ENCODE peak calls at places on chromosomes 7 and 10, in nine cellular contexts. One of them, this sample, is unnamed.

GRCh38 chr10:85641479-85641967 is 725.1 kb downstream of the GRID1 start:
- DNase-seq in body of pancreas: no peak
- DNase-seq in CD4-positive, alpha-beta T cell: no peak
- DNase-seq in cardiac muscle cell: no peak
- DNase-seq in tibial nerve: no peak
- DNase-seq in heart left ventricle: no peak
- DNase-seq in heart right ventricle: no peak
- DNase-seq in CD8-positive, alpha-beta memory T cell: no peak
- DNase-seq in gastrocnemius medialis: no peak
- DNase-seq in this sample: no peak

GRCh38 chr7:68364871-68365625 is 1233.2 kb upstream of the AUTS2 start:
- DNase-seq in body of pancreas: no peak
- DNase-seq in CD4-positive, alpha-beta T cell: no peak
- DNase-seq in cardiac muscle cell: no peak
- DNase-seq in tibial nerve: no peak
- DNase-seq in heart left ventricle: no peak
- DNase-seq in heart right ventricle: no peak
- DNase-seq in CD8-positive, alpha-beta memory T cell: no peak
- DNase-seq in gastrocnemius medialis: no peak
- DNase-seq in this sample: no peak

GRCh38 chr10:62858364-62858763 is 42.2 kb upstream of the EGR2 start:
- DNase-seq in body of pancreas: no peak
- DNase-seq in CD4-positive, alpha-beta T cell: no peak
- DNase-seq in cardiac muscle cell: peak
- DNase-seq in tibial nerve: no peak
- DNase-seq in heart left ventricle: peak
- DNase-seq in heart right ventricle: peak
- DNase-seq in CD8-positive, alpha-beta memory T cell: no peak
- DNase-seq in gastrocnemius medialis: no peak
- DNase-seq in this sample: no peak

GRCh38 chr7:27547401-27547800 is 115.3 kb downstream of the HIBADH start:
- DNase-seq in body of pancreas: no peak
- DNase-seq in CD4-positive, alpha-beta T cell: no peak
- DNase-seq in cardiac muscle cell: peak
- DNase-seq in tibial nerve: no peak
- DNase-seq in heart left ventricle: no peak
- DNase-seq in heart right ventricle: no peak
- DNase-seq in CD8-positive, alpha-beta memory T cell: no peak
- DNase-seq in gastrocnemius medialis: no peak
- DNase-seq in this sample: no peak

GRCh38 chr10:5442056-5442989 is 30.0 kb downstream of the NET1 start:
- DNase-seq in body of pancreas: peak
- DNase-seq in CD4-positive, alpha-beta T cell: no peak
- DNase-seq in cardiac muscle cell: peak
- DNase-seq in tibial nerve: no peak
- DNase-seq in heart left ventricle: no peak
- DNase-seq in heart right ventricle: peak
- DNase-seq in CD8-positive, alpha-beta memory T cell: peak
- DNase-seq in gastrocnemius medialis: no peak
- DNase-seq in this sample: no peak

GRCh38 chr7:739455-739963 is 12.4 kb upstream of the PRKAR1B start:
- DNase-seq in body of pancreas: no peak
- DNase-seq in CD4-positive, alpha-beta T cell: no peak
- DNase-seq in cardiac muscle cell: no peak
- DNase-seq in tibial nerve: no peak
- DNase-seq in heart left ventricle: no peak
- DNase-seq in heart right ventricle: no peak
- DNase-seq in CD8-positive, alpha-beta memory T cell: no peak
- DNase-seq in gastrocnemius medialis: no peak
- DNase-seq in this sample: no peak

GRCh38 chr7:34104120-34104519 is 198.8 kb downstream of the BMPER start:
- DNase-seq in body of pancreas: no peak
- DNase-seq in CD4-positive, alpha-beta T cell: no peak
- DNase-seq in cardiac muscle cell: no peak
- DNase-seq in tibial nerve: no peak
- DNase-seq in heart left ventricle: no peak
- DNase-seq in heart right ventricle: no peak
- DNase-seq in CD8-positive, alpha-beta memory T cell: no peak
- DNase-seq in gastrocnemius medialis: no peak
- DNase-seq in this sample: no peak

GRCh38 chr7:129502708-129503685 is 666 bp downstream of the SMKR1 start:
- DNase-seq in body of pancreas: no peak
- DNase-seq in CD4-positive, alpha-beta T cell: no peak
- DNase-seq in cardiac muscle cell: no peak
- DNase-seq in tibial nerve: no peak
- DNase-seq in heart left ventricle: no peak
- DNase-seq in heart right ventricle: no peak
- DNase-seq in CD8-positive, alpha-beta memory T cell: peak
- DNase-seq in gastrocnemius medialis: no peak
- DNase-seq in this sample: no peak

GRCh38 chr7:45917658-45918057 is 3.4 kb downstream of the IGFBP3 start:
- DNase-seq in body of pancreas: peak
- DNase-seq in CD4-positive, alpha-beta T cell: peak
- DNase-seq in cardiac muscle cell: peak
- DNase-seq in tibial nerve: peak
- DNase-seq in heart left ventricle: peak
- DNase-seq in heart right ventricle: peak
- DNase-seq in CD8-positive, alpha-beta memory T cell: peak
- DNase-seq in gastrocnemius medialis: peak
- DNase-seq in this sample: peak

GRCh38 chr7:11985971-11986370 is 154.0 kb upstream of the THSD7A start:
- DNase-seq in body of pancreas: no peak
- DNase-seq in CD4-positive, alpha-beta T cell: no peak
- DNase-seq in cardiac muscle cell: no peak
- DNase-seq in tibial nerve: no peak
- DNase-seq in heart left ventricle: no peak
- DNase-seq in heart right ventricle: no peak
- DNase-seq in CD8-positive, alpha-beta memory T cell: no peak
- DNase-seq in gastrocnemius medialis: no peak
- DNase-seq in this sample: no peak

GRCh38 chr7:100398239-100398638 is 25.0 kb downstream of the PILRA start:
- DNase-seq in body of pancreas: no peak
- DNase-seq in CD4-positive, alpha-beta T cell: no peak
- DNase-seq in cardiac muscle cell: no peak
- DNase-seq in tibial nerve: no peak
- DNase-seq in heart left ventricle: no peak
- DNase-seq in heart right ventricle: no peak
- DNase-seq in CD8-positive, alpha-beta memory T cell: no peak
- DNase-seq in gastrocnemius medialis: no peak
- DNase-seq in this sample: no peak

GRCh38 chr7:33933611-33934281 is 28.4 kb downstream of the BMPER start:
- DNase-seq in body of pancreas: no peak
- DNase-seq in CD4-positive, alpha-beta T cell: no peak
- DNase-seq in cardiac muscle cell: peak
- DNase-seq in tibial nerve: no peak
- DNase-seq in heart left ventricle: no peak
- DNase-seq in heart right ventricle: no peak
- DNase-seq in CD8-positive, alpha-beta memory T cell: no peak
- DNase-seq in gastrocnemius medialis: no peak
- DNase-seq in this sample: no peak

GRCh38 chr10:122877264-122877663 is 2.1 kb downstream of the FAM24B start:
- DNase-seq in body of pancreas: no peak
- DNase-seq in CD4-positive, alpha-beta T cell: no peak
- DNase-seq in cardiac muscle cell: no peak
- DNase-seq in tibial nerve: no peak
- DNase-seq in heart left ventricle: no peak
- DNase-seq in heart right ventricle: no peak
- DNase-seq in CD8-positive, alpha-beta memory T cell: no peak
- DNase-seq in gastrocnemius medialis: no peak
- DNase-seq in this sample: no peak

GRCh38 chr7:31948041-31948440 is 122.2 kb downstream of the PDE1C start:
- DNase-seq in body of pancreas: no peak
- DNase-seq in CD4-positive, alpha-beta T cell: no peak
- DNase-seq in cardiac muscle cell: peak
- DNase-seq in tibial nerve: no peak
- DNase-seq in heart left ventricle: no peak
- DNase-seq in heart right ventricle: no peak
- DNase-seq in CD8-positive, alpha-beta memory T cell: no peak
- DNase-seq in gastrocnemius medialis: no peak
- DNase-seq in this sample: no peak

GRCh38 chr10:22259280-22259679 is 41.5 kb upstream of the EBLN1 start:
- DNase-seq in body of pancreas: no peak
- DNase-seq in CD4-positive, alpha-beta T cell: no peak
- DNase-seq in cardiac muscle cell: peak
- DNase-seq in tibial nerve: no peak
- DNase-seq in heart left ventricle: no peak
- DNase-seq in heart right ventricle: no peak
- DNase-seq in CD8-positive, alpha-beta memory T cell: peak
- DNase-seq in gastrocnemius medialis: no peak
- DNase-seq in this sample: no peak

GRCh38 chr7:99128076-99128950 is 15.6 kb downstream of the SMURF1 start:
- DNase-seq in body of pancreas: peak
- DNase-seq in CD4-positive, alpha-beta T cell: no peak
- DNase-seq in cardiac muscle cell: no peak
- DNase-seq in tibial nerve: no peak
- DNase-seq in heart left ventricle: no peak
- DNase-seq in heart right ventricle: no peak
- DNase-seq in CD8-positive, alpha-beta memory T cell: no peak
- DNase-seq in gastrocnemius medialis: no peak
- DNase-seq in this sample: no peak

GRCh38 chr7:142556745-142557144 is 192.5 kb upstream of the PRSS1 start:
- DNase-seq in body of pancreas: peak
- DNase-seq in CD4-positive, alpha-beta T cell: no peak
- DNase-seq in cardiac muscle cell: peak
- DNase-seq in tibial nerve: no peak
- DNase-seq in heart left ventricle: peak
- DNase-seq in heart right ventricle: peak
- DNase-seq in CD8-positive, alpha-beta memory T cell: no peak
- DNase-seq in gastrocnemius medialis: peak
- DNase-seq in this sample: no peak

GRCh38 chr7:132872034-132872433 is 209.9 kb downstream of the CHCHD3 start:
- DNase-seq in body of pancreas: no peak
- DNase-seq in CD4-positive, alpha-beta T cell: no peak
- DNase-seq in cardiac muscle cell: no peak
- DNase-seq in tibial nerve: no peak
- DNase-seq in heart left ventricle: no peak
- DNase-seq in heart right ventricle: no peak
- DNase-seq in CD8-positive, alpha-beta memory T cell: no peak
- DNase-seq in gastrocnemius medialis: no peak
- DNase-seq in this sample: no peak

GRCh38 chr10:76723781-76724336 is 913.7 kb downstream of the KCNMA1 start:
- DNase-seq in body of pancreas: no peak
- DNase-seq in CD4-positive, alpha-beta T cell: no peak
- DNase-seq in cardiac muscle cell: no peak
- DNase-seq in tibial nerve: no peak
- DNase-seq in heart left ventricle: no peak
- DNase-seq in heart right ventricle: no peak
- DNase-seq in CD8-positive, alpha-beta memory T cell: no peak
- DNase-seq in gastrocnemius medialis: no peak
- DNase-seq in this sample: no peak

GRCh38 chr7:107372298-107372697 is 97.6 kb upstream of the GPR22 start:
- DNase-seq in body of pancreas: no peak
- DNase-seq in CD4-positive, alpha-beta T cell: no peak
- DNase-seq in cardiac muscle cell: no peak
- DNase-seq in tibial nerve: no peak
- DNase-seq in heart left ventricle: no peak
- DNase-seq in heart right ventricle: no peak
- DNase-seq in CD8-positive, alpha-beta memory T cell: no peak
- DNase-seq in gastrocnemius medialis: no peak
- DNase-seq in this sample: no peak

GRCh38 chr10:129307141-129307540 is 159.9 kb upstream of the MGMT start:
- DNase-seq in body of pancreas: peak
- DNase-seq in CD4-positive, alpha-beta T cell: no peak
- DNase-seq in cardiac muscle cell: peak
- DNase-seq in tibial nerve: no peak
- DNase-seq in heart left ventricle: no peak
- DNase-seq in heart right ventricle: no peak
- DNase-seq in CD8-positive, alpha-beta memory T cell: no peak
- DNase-seq in gastrocnemius medialis: no peak
- DNase-seq in this sample: no peak
- H3K27ac ChIP-seq in body of pancreas: no peak
- H3K27ac ChIP-seq in CD4-positive, alpha-beta T cell: no peak
- H3K27ac ChIP-seq in cardiac muscle cell: no peak
- H3K27ac ChIP-seq in tibial nerve: no peak
- H3K27ac ChIP-seq in heart left ventricle: no peak
- H3K27ac ChIP-seq in heart right ventricle: no peak
- H3K27ac ChIP-seq in CD8-positive, alpha-beta memory T cell: no peak
- H3K27ac ChIP-seq in gastrocnemius medialis: no peak
- H3K27ac ChIP-seq in this sample: no peak

DNA sequence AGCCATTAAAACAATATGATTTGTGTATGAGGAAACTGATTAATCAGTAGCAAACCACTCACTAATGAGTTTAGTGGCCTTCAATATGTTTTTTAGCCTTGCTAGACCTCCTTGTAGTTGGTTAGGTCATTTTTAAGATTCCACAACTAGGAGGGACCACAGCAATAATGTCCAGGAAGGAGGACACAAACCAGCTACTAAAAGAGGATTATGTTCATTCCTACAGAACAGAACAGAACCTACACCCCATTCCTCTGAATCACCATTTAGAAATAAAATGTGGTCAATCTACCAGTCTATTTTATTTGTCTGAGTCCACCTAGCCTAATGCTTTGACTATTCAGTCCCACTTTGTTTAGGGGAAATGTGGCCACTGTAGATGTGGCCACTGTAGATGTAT is 226.3 kb downstream of the GLI3 start:
- DNase-seq in body of pancreas: no peak
- DNase-seq in CD4-positive, alpha-beta T cell: no peak
- DNase-seq in cardiac muscle cell: no peak
- DNase-seq in tibial nerve: no peak
- DNase-seq in heart left ventricle: no peak
- DNase-seq in heart right ventricle: no peak
- DNase-seq in CD8-positive, alpha-beta memory T cell: no peak
- DNase-seq in gastrocnemius medialis: no peak
- DNase-seq in this sample: no peak
- H3K27ac ChIP-seq in body of pancreas: no peak
- H3K27ac ChIP-seq in CD4-positive, alpha-beta T cell: no peak
- H3K27ac ChIP-seq in cardiac muscle cell: no peak
- H3K27ac ChIP-seq in tibial nerve: no peak
- H3K27ac ChIP-seq in heart left ventricle: no peak
- H3K27ac ChIP-seq in heart right ventricle: no peak
- H3K27ac ChIP-seq in CD8-positive, alpha-beta memory T cell: no peak
- H3K27ac ChIP-seq in gastrocnemius medialis: no peak
- H3K27ac ChIP-seq in this sample: no peak

DNA sequence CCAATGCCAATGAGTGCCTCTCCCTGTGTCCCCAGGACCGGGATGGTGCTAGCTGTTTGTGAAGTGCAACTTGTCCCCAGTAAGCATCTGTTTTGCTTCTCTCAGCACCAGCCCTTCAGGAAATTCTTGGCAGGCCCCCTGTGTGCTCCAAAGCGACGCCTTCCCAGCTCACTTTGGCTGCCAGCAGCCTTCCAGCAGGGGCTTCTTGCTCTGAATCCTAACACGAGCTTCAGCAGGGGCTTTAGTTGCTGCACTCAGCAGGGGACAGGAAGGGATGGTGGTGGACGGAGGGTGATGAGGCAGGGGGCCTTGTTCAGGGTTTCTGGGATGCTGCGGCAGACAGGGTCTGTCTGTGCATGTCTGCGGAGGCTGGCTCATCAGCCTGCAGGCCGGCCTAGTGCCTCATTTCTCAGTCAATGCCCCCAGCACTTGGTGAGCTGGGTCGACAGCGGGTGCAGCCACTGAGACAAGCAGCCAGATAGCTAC is 368.3 kb downstream of the RPS24 start:
- DNase-seq in body of pancreas: no peak
- DNase-seq in CD4-positive, alpha-beta T cell: no peak
- DNase-seq in cardiac muscle cell: peak
- DNase-seq in tibial nerve: no peak
- DNase-seq in heart left ventricle: peak
- DNase-seq in heart right ventricle: peak
- DNase-seq in CD8-positive, alpha-beta memory T cell: no peak
- DNase-seq in gastrocnemius medialis: no peak
- DNase-seq in this sample: no peak
- H3K27ac ChIP-seq in body of pancreas: no peak
- H3K27ac ChIP-seq in CD4-positive, alpha-beta T cell: no peak
- H3K27ac ChIP-seq in cardiac muscle cell: peak
- H3K27ac ChIP-seq in tibial nerve: no peak
- H3K27ac ChIP-seq in heart left ventricle: no peak
- H3K27ac ChIP-seq in heart right ventricle: peak
- H3K27ac ChIP-seq in CD8-positive, alpha-beta memory T cell: no peak
- H3K27ac ChIP-seq in gastrocnemius medialis: no peak
- H3K27ac ChIP-seq in this sample: no peak

GRCh38 chr10:89494615-89495014 is 40.8 kb downstream of the SLC16A12 start:
- DNase-seq in body of pancreas: no peak
- DNase-seq in CD4-positive, alpha-beta T cell: no peak
- DNase-seq in cardiac muscle cell: peak
- DNase-seq in tibial nerve: no peak
- DNase-seq in heart left ventricle: no peak
- DNase-seq in heart right ventricle: no peak
- DNase-seq in CD8-positive, alpha-beta memory T cell: no peak
- DNase-seq in gastrocnemius medialis: no peak
- DNase-seq in this sample: no peak
- H3K27ac ChIP-seq in body of pancreas: no peak
- H3K27ac ChIP-seq in CD4-positive, alpha-beta T cell: no peak
- H3K27ac ChIP-seq in cardiac muscle cell: peak
- H3K27ac ChIP-seq in tibial nerve: no peak
- H3K27ac ChIP-seq in heart left ventricle: peak
- H3K27ac ChIP-seq in heart right ventricle: no peak
- H3K27ac ChIP-seq in CD8-positive, alpha-beta memory T cell: no peak
- H3K27ac ChIP-seq in gastrocnemius medialis: no peak
- H3K27ac ChIP-seq in this sample: no peak

This sample was measured in substantia nigra.